ENCODE peak calls at places on chromosomes 16 and 17, in five cellular contexts. N is NCI-H2081; I is uterus; J is heart left ventricle; L is stimulated activated CD8-positive, alpha-beta memory T cell treated with anti-CD3 and anti-CD28 coated beads, Interleukin-4, amount 100 ng/mL, for 24 hours. S is an unnamed sample.

GRCh38 chr16:75433732-75434413 is 570 bp upstream of the CFDP1 start:
- DNase-seq in N (peak; percentile 66), I (peak; percentile 69), J (peak; percentile 74), L (no peak), S (peak; percentile 69)

GRCh38 chr16:56927471-56927870 is 4.5 kb upstream of the HERPUD1 start:
- DNase-seq in N (no peak), I (no peak), J (no peak), L (no peak), S (no peak)

GRCh38 chr17:9729735-9730420 is 61.5 kb downstream of the DHRS7C start:
- DNase-seq in N (no peak), I (no peak), J (no peak), L (no peak), S (no peak)

GRCh38 chr16:52114414-52114813 is 432.5 kb downstream of the TOX3 start:
- DNase-seq in N (no peak), I (no peak), J (no peak), L (no peak), S (no peak)

GRCh38 chr16:83901101-83901500 is 2.2 kb downstream of the MLYCD start:
- DNase-seq in N (no peak), I (no peak), J (no peak), L (no peak), S (no peak)

GRCh38 chr16:83470406-83470805 is 337.4 kb upstream of the HSBP1 start:
- DNase-seq in N (no peak), I (no peak), J (no peak), L (no peak), S (no peak)

GRCh38 chr17:7589204-7589868 is 558 bp downstream of the SOX15 start:
- DNase-seq in N (no peak), I (peak; percentile 88), J (peak; percentile 91), L (peak; percentile 49), S (peak; percentile 96)

GRCh38 chr16:17476414-17477259 is 5.9 kb upstream of the XYLT1 start:
- DNase-seq in N (peak; percentile 57), I (no peak), J (no peak), L (no peak), S (no peak)

GRCh38 chr17:49556183-49556943 is 19.3 kb upstream of the NXPH3 start:
- DNase-seq in N (peak; percentile 85), I (peak; percentile 88), J (peak; percentile 74), L (peak; percentile 75), S (peak; percentile 81)

GRCh38 chr17:57195790-57196460 is 60.4 kb upstream of the MSI2 start:
- DNase-seq in N (no peak), I (no peak), J (no peak), L (no peak), S (no peak)

GRCh38 chr17:59357929-59358328 is 26.5 kb downstream of the YPEL2 start:
- DNase-seq in N (no peak), I (no peak), J (no peak), L (no peak), S (no peak)

GRCh38 chr17:79027274-79027924 is 3.4 kb downstream of the C1QTNF1 start:
- DNase-seq in N (no peak), I (peak; percentile 15), J (peak; percentile 55), L (no peak), S (peak; percentile 66)

GRCh38 chr16:31211960-31212359 is 2.0 kb upstream of the TRIM72 start:
- DNase-seq in N (no peak), I (no peak), J (no peak), L (no peak), S (no peak)

GRCh38 chr16:79713609-79714309 is 113.2 kb upstream of the MAF start:
- DNase-seq in N (no peak), I (no peak), J (no peak), L (no peak), S (no peak)

GRCh38 chr17:75345514-75346167 is 56.4 kb upstream of the SLC25A19 start:
- DNase-seq in N (no peak), I (no peak), J (no peak), L (no peak), S (no peak)

GRCh38 chr16:29757950-29758466 is 12.2 kb upstream of the C16orf54 start:
- DNase-seq in N (no peak), I (no peak), J (no peak), L (no peak), S (peak; percentile 58)

GRCh38 chr16:19923396-19923795 is 38.7 kb upstream of the GPRC5B start:
- DNase-seq in N (no peak), I (no peak), J (no peak), L (no peak), S (no peak)

GRCh38 chr17:28412131-28412530 is 6.1 kb upstream of the SLC46A1 start:
- DNase-seq in N (no peak), I (no peak), J (no peak), L (no peak), S (no peak)

GRCh38 chr16:22685162-22685830 is 128.7 kb upstream of the HS3ST2 start:
- DNase-seq in N (no peak), I (peak; percentile 44), J (peak; percentile 54), L (no peak), S (no peak)

GRCh38 chr16:56352351-56353053 is 72.8 kb downstream of the AMFR start:
- DNase-seq in N (no peak), I (no peak), J (peak; percentile 13), L (no peak), S (peak; percentile 47)

GRCh38 chr16:50974438-50975036 is 176.5 kb downstream of the SALL1 start:
- DNase-seq in N (no peak), I (no peak), J (no peak), L (no peak), S (no peak)

GRCh38 chr16:47037396-47037745 is 63.9 kb upstream of the DNAJA2 start:
- DNase-seq in N (no peak), I (peak; percentile 57), J (peak; percentile 55), L (peak; percentile 33), S (peak; percentile 83)

GRCh38 chr16:82047787-82048186 is 12.7 kb downstream of the HSD17B2 start:
- DNase-seq in N (no peak), I (no peak), J (no peak), L (no peak), S (no peak)

GRCh38 chr17:41098476-41098875 is 534 bp upstream of the KRTAP4-8 start:
- DNase-seq in N (no peak), I (no peak), J (no peak), L (no peak), S (no peak)

GRCh38 chr16:11016993-11017392 is 72.6 kb downstream of the CLEC16A start:
- DNase-seq in N (no peak), I (peak; percentile 39), J (peak; percentile 63), L (peak; percentile 48), S (no peak)

GRCh38 chr16:69890114-69890890 is 60.8 kb upstream of the CLEC18A start:
- DNase-seq in N (peak; percentile 90), I (peak; percentile 46), J (peak; percentile 62), L (no peak), S (peak; percentile 68)

GRCh38 chr17:55420776-55421178 is 858 bp downstream of the MMD start:
- DNase-seq in N (no peak), I (peak; percentile 36), J (peak; percentile 66), L (peak; percentile 24), S (peak; percentile 84)

GRCh38 chr17:1591474-1592090 is 29.0 kb upstream of the PITPNA start:
- DNase-seq in N (no peak), I (no peak), J (no peak), L (no peak), S (no peak)

GRCh38 chr16:11245988-11246387 is 10.0 kb downstream of the SOCS1 start:
- DNase-seq in N (no peak), I (no peak), J (no peak), L (no peak), S (no peak)

GRCh38 chr16:69465083-69465721 is 40.8 kb downstream of the CYB5B start:
- DNase-seq in N (no peak), I (no peak), J (no peak), L (no peak), S (no peak)

GRCh38 chr16:85051067-85051709 is 23.6 kb downstream of the KIAA0513 start:
- DNase-seq in N (no peak), I (no peak), J (no peak), L (no peak), S (no peak)

GRCh38 chr16:77540656-77541055 is 105.8 kb upstream of the ADAMTS18 start:
- DNase-seq in N (no peak), I (no peak), J (no peak), L (no peak), S (no peak)

GRCh38 chr17:55601874-55602364 is 90.7 kb upstream of the SMIM36 start:
- DNase-seq in N (peak; percentile 2), I (no peak), J (no peak), L (no peak), S (no peak)

GRCh38 chr17:49280061-49280460 is 49.5 kb upstream of the PHOSPHO1 start:
- DNase-seq in N (no peak), I (no peak), J (no peak), L (no peak), S (no peak)

GRCh38 chr16:49019081-49019633 is 262.5 kb downstream of the CBLN1 start:
- DNase-seq in N (no peak), I (no peak), J (peak; percentile 29), L (no peak), S (no peak)

GRCh38 chr16:64627781-64628180 is 494.1 kb downstream of the CDH11 start:
- DNase-seq in N (no peak), I (no peak), J (peak; percentile 71), L (no peak), S (peak; percentile 69)

S was measured in aorta.